ENCODE peak calls at places on chromosomes 11 and 22, in five cellular contexts. One of them, this sample, is unnamed.

GRCh38 chr22:16933924-16934282 is 74.1 kb downstream of the GAB4 start:
- DNase-seq in left ventricle myocardium inferior: no peak
- DNase-seq in WERI-Rb-1: no peak
- DNase-seq in endothelial cell: no peak
- DNase-seq in heart right ventricle: no peak
- DNase-seq in this sample: no peak

GRCh38 chr11:35852056-35852455 is 91.8 kb upstream of the LDLRAD3 start:
- DNase-seq in heart right ventricle: no peak
- DNase-seq in WERI-Rb-1: peak; percentile 21
- DNase-seq in endothelial cell: peak; percentile 40
- DNase-seq in left ventricle myocardium inferior: peak; percentile 33
- DNase-seq in this sample: no peak

GRCh38 chr11:102530558-102530957 is at the start of gene MMP7:
- DNase-seq in WERI-Rb-1: no peak
- DNase-seq in left ventricle myocardium inferior: no peak
- DNase-seq in heart right ventricle: no peak
- DNase-seq in endothelial cell: no peak
- DNase-seq in this sample: peak; percentile 15

GRCh38 chr11:73189723-73190556 is 28.1 kb upstream of the P2RY2 start:
- DNase-seq in left ventricle myocardium inferior: no peak
- DNase-seq in endothelial cell: no peak
- DNase-seq in WERI-Rb-1: no peak
- DNase-seq in heart right ventricle: no peak
- DNase-seq in this sample: no peak

GRCh38 chr11:86021390-86021789 is 47.5 kb downstream of the PICALM start:
- DNase-seq in endothelial cell: no peak
- DNase-seq in WERI-Rb-1: no peak
- DNase-seq in heart right ventricle: no peak
- DNase-seq in left ventricle myocardium inferior: no peak
- DNase-seq in this sample: no peak

GRCh38 chr11:61782841-61783240 is 9.6 kb downstream of the TMEM258 start:
- DNase-seq in endothelial cell: no peak
- DNase-seq in WERI-Rb-1: no peak
- DNase-seq in heart right ventricle: no peak
- DNase-seq in left ventricle myocardium inferior: no peak
- DNase-seq in this sample: no peak

GRCh38 chr22:37705205-37705604 is 8.4 kb downstream of the TRIOBP start:
- DNase-seq in heart right ventricle: no peak
- DNase-seq in left ventricle myocardium inferior: no peak
- DNase-seq in WERI-Rb-1: no peak
- DNase-seq in endothelial cell: no peak
- DNase-seq in this sample: no peak

GRCh38 chr11:10076458-10077141 is 217.4 kb downstream of the SBF2 start:
- DNase-seq in WERI-Rb-1: peak; percentile 53
- DNase-seq in endothelial cell: peak; percentile 58
- DNase-seq in left ventricle myocardium inferior: peak; percentile 75
- DNase-seq in heart right ventricle: peak; percentile 58
- DNase-seq in this sample: peak; percentile 11

GRCh38 chr11:70381872-70382842 is 16.2 kb upstream of the CTTN start:
- DNase-seq in heart right ventricle: no peak
- DNase-seq in left ventricle myocardium inferior: no peak
- DNase-seq in endothelial cell: no peak
- DNase-seq in WERI-Rb-1: no peak
- DNase-seq in this sample: peak; percentile 87

GRCh38 chr11:646214-646613 is 9.1 kb downstream of the DRD4 start:
- DNase-seq in endothelial cell: no peak
- DNase-seq in left ventricle myocardium inferior: no peak
- DNase-seq in heart right ventricle: no peak
- DNase-seq in WERI-Rb-1: no peak
- DNase-seq in this sample: no peak

GRCh38 chr11:9574806-9575530 is 1.5 kb downstream of the WEE1 start:
- DNase-seq in left ventricle myocardium inferior: peak; percentile 30
- DNase-seq in WERI-Rb-1: peak; percentile 70
- DNase-seq in endothelial cell: peak; percentile 35
- DNase-seq in heart right ventricle: peak; percentile 26
- DNase-seq in this sample: peak; percentile 87

GRCh38 chr11:12434255-12434654 is 56.9 kb downstream of the PARVA start:
- DNase-seq in left ventricle myocardium inferior: no peak
- DNase-seq in heart right ventricle: no peak
- DNase-seq in endothelial cell: no peak
- DNase-seq in WERI-Rb-1: no peak
- DNase-seq in this sample: no peak

GRCh38 chr11:130407978-130408377 is 20.4 kb downstream of the ADAMTS8 start:
- DNase-seq in WERI-Rb-1: no peak
- DNase-seq in endothelial cell: no peak
- DNase-seq in heart right ventricle: no peak
- DNase-seq in left ventricle myocardium inferior: peak; percentile 42
- DNase-seq in this sample: peak; percentile 92

GRCh38 chr11:69665669-69666068 is 9.5 kb downstream of the LTO1 start:
- DNase-seq in left ventricle myocardium inferior: no peak
- DNase-seq in heart right ventricle: no peak
- DNase-seq in endothelial cell: no peak
- DNase-seq in WERI-Rb-1: peak; percentile 3
- DNase-seq in this sample: no peak

GRCh38 chr11:78946945-78947914 is 372.6 kb upstream of the NARS2 start:
- DNase-seq in WERI-Rb-1: no peak
- DNase-seq in endothelial cell: no peak
- DNase-seq in left ventricle myocardium inferior: no peak
- DNase-seq in heart right ventricle: no peak
- DNase-seq in this sample: peak; percentile 4

GRCh38 chr11:75813126-75813525 is 1.9 kb upstream of the UVRAG start:
- DNase-seq in endothelial cell: no peak
- DNase-seq in left ventricle myocardium inferior: no peak
- DNase-seq in heart right ventricle: no peak
- DNase-seq in WERI-Rb-1: no peak
- DNase-seq in this sample: no peak

GRCh38 chr11:7600205-7600775 is 73.0 kb downstream of the CYB5R2 start:
- DNase-seq in WERI-Rb-1: no peak
- DNase-seq in left ventricle myocardium inferior: no peak
- DNase-seq in heart right ventricle: no peak
- DNase-seq in endothelial cell: peak; percentile 39
- DNase-seq in this sample: peak; percentile 71

GRCh38 chr11:2194877-2195755 is 23.5 kb upstream of the TH start:
- DNase-seq in heart right ventricle: peak; percentile 41
- DNase-seq in WERI-Rb-1: peak; percentile 69
- DNase-seq in left ventricle myocardium inferior: no peak
- DNase-seq in endothelial cell: peak; percentile 78
- DNase-seq in this sample: no peak

GRCh38 chr11:93025558-93026255 is 56.3 kb downstream of the MTNR1B start:
- DNase-seq in heart right ventricle: no peak
- DNase-seq in endothelial cell: no peak
- DNase-seq in left ventricle myocardium inferior: no peak
- DNase-seq in WERI-Rb-1: no peak
- DNase-seq in this sample: no peak

GRCh38 chr11:61946894-61947293 is 3.3 kb upstream of the BEST1 start:
- DNase-seq in WERI-Rb-1: no peak
- DNase-seq in endothelial cell: no peak
- DNase-seq in left ventricle myocardium inferior: no peak
- DNase-seq in heart right ventricle: no peak
- DNase-seq in this sample: no peak

GRCh38 chr11:86644291-86644690 is 28.1 kb downstream of the ME3 start:
- DNase-seq in endothelial cell: no peak
- DNase-seq in WERI-Rb-1: no peak
- DNase-seq in left ventricle myocardium inferior: no peak
- DNase-seq in heart right ventricle: no peak
- DNase-seq in this sample: peak; percentile 25

GRCh38 chr11:69634590-69634989 is 6.4 kb upstream of the CCND1 start:
- DNase-seq in WERI-Rb-1: no peak
- DNase-seq in heart right ventricle: peak; percentile 46
- DNase-seq in left ventricle myocardium inferior: peak; percentile 58
- DNase-seq in endothelial cell: no peak
- DNase-seq in this sample: no peak

GRCh38 chr11:43327987-43328386 is 16.2 kb downstream of the API5 start:
- DNase-seq in WERI-Rb-1: no peak
- DNase-seq in left ventricle myocardium inferior: no peak
- DNase-seq in endothelial cell: no peak
- DNase-seq in heart right ventricle: no peak
- DNase-seq in this sample: peak; percentile 94

GRCh38 chr11:117868815-117869642 is 7.4 kb downstream of the FXYD6 start:
- DNase-seq in heart right ventricle: no peak
- DNase-seq in endothelial cell: no peak
- DNase-seq in left ventricle myocardium inferior: no peak
- DNase-seq in WERI-Rb-1: no peak
- DNase-seq in this sample: no peak

GRCh38 chr11:6941970-6942369 is 15.7 kb downstream of the ZNF215 start:
- DNase-seq in left ventricle myocardium inferior: no peak
- DNase-seq in heart right ventricle: no peak
- DNase-seq in endothelial cell: no peak
- DNase-seq in WERI-Rb-1: no peak
- DNase-seq in this sample: no peak

GRCh38 chr22:38398609-38399401 is 56.2 kb downstream of the KCNJ4 start:
- DNase-seq in endothelial cell: peak; percentile 91
- DNase-seq in WERI-Rb-1: peak; percentile 91
- DNase-seq in heart right ventricle: peak; percentile 91
- DNase-seq in left ventricle myocardium inferior: peak; percentile 89
- DNase-seq in this sample: peak; percentile 37

GRCh38 chr11:128776088-128776433 is 82.2 kb downstream of the FLI1 start:
- DNase-seq in left ventricle myocardium inferior: no peak
- DNase-seq in heart right ventricle: no peak
- DNase-seq in WERI-Rb-1: no peak
- DNase-seq in endothelial cell: no peak
- DNase-seq in this sample: no peak

GRCh38 chr11:2893021-2893528 is 7.5 kb upstream of the CDKN1C start:
- DNase-seq in heart right ventricle: no peak
- DNase-seq in endothelial cell: no peak
- DNase-seq in WERI-Rb-1: no peak
- DNase-seq in left ventricle myocardium inferior: no peak
- DNase-seq in this sample: no peak

GRCh38 chr11:120900642-120901041 is 123.3 kb upstream of the TBCEL start:
- DNase-seq in WERI-Rb-1: no peak
- DNase-seq in endothelial cell: no peak
- DNase-seq in left ventricle myocardium inferior: no peak
- DNase-seq in heart right ventricle: no peak
- DNase-seq in this sample: no peak

GRCh38 chr11:117989351-117990102 is 3.3 kb downstream of the IL10RA start:
- DNase-seq in endothelial cell: no peak
- DNase-seq in heart right ventricle: no peak
- DNase-seq in left ventricle myocardium inferior: no peak
- DNase-seq in WERI-Rb-1: no peak
- DNase-seq in this sample: no peak

GRCh38 chr22:32069579-32070372 is 26.7 kb downstream of the SLC5A1 start:
- DNase-seq in left ventricle myocardium inferior: no peak
- DNase-seq in heart right ventricle: no peak
- DNase-seq in WERI-Rb-1: no peak
- DNase-seq in endothelial cell: no peak
- DNase-seq in this sample: no peak

DNA sequence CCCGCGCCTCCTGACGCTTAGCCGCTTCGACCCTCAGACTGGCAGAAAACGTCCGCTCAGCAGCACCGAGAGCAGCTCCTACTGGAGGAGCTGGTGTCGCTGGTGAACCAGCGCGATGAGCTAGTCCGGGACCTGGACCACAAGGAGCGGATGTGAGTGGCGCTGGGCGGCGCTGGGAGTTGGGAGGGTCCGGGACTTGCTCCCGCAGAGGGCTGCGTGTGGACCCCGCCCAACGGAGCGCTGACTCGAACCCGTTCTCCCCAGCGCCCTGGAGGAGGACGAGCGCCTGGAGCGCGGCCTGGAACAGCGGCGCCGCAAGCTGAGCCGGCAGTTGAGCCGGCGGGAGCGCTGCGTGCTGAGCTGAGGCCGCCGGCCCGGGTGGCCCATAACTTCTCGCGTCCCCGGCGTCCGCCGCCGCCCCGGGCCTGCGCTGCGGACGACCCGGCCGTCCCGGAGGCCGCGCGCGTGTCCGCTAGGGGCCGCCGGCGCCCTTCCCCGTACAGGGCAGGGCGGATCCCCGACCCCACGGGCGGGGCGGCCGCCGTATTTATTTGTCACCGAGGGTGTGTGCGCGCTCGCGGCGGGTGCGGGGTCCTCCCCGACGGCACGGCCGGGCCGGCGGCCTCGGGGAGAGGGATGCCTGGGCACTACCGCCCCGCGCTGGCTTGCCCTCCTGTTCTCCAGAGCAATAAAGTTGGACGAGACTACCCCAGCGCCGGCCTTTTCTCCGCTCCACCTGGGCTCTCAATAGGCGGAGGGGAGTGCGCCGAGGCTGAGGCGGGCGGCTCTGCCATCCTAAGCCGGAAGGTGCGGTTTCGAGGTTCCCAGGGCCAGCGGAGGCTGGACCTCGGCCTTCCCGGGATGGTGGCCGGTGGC is 3.4 kb downstream of the KCNK7 start:
- DNase-seq in WERI-Rb-1: no peak
- DNase-seq in endothelial cell: peak; percentile 58
- DNase-seq in heart right ventricle: peak; percentile 55
- DNase-seq in left ventricle myocardium inferior: peak; percentile 54
- DNase-seq in this sample: no peak
- TF ChIP-seq CTCF in WERI-Rb-1: no peak
- TF ChIP-seq CTCF in endothelial cell: no peak
- TF ChIP-seq CTCF in heart right ventricle: no peak
- TF ChIP-seq CTCF in left ventricle myocardium inferior: peak; percentile 49
- TF ChIP-seq CTCF in this sample: no peak

DNA sequence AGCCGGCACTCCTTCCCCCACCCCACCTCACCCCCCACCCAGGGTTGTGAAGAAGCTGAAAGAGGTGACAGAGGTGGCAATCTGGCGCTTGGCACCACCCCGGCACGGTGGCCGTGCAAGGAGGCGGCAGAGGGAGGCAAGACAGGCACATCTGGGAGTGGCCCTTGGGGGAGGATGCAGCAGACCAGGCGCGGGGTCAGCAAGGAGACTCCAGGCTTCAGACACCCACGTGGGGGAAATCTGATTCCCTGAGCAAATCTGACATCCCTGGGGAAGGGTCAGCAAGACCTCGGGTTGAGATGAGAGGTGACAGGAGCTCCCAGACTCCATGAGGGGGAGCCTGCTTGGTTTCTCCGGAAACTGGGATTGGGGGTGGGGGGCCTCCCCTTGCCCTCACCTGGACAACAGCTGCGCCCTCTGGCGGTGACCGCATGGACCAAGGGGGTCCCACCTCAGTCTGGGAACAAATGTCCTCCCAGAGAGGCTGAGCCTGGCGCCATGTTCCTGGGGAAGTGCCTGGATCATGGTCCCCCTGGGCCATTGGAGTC is 4.0 kb upstream of the RCOR2 start:
- DNase-seq in WERI-Rb-1: no peak
- DNase-seq in left ventricle myocardium inferior: no peak
- DNase-seq in endothelial cell: peak; percentile 46
- DNase-seq in heart right ventricle: no peak
- DNase-seq in this sample: no peak
- TF ChIP-seq CTCF in WERI-Rb-1: peak; percentile 21
- TF ChIP-seq CTCF in left ventricle myocardium inferior: peak; percentile 60
- TF ChIP-seq CTCF in endothelial cell: peak; percentile 67
- TF ChIP-seq CTCF in heart right ventricle: peak; percentile 54
- TF ChIP-seq CTCF in this sample: peak; percentile 59

GRCh38 chr22:47837703-47838102 is 1075.3 kb downstream of the TBC1D22A start:
- DNase-seq in heart right ventricle: no peak
- DNase-seq in left ventricle myocardium inferior: no peak
- DNase-seq in WERI-Rb-1: peak; percentile 61
- DNase-seq in endothelial cell: peak; percentile 26
- DNase-seq in this sample: peak; percentile 15
- TF ChIP-seq CTCF in heart right ventricle: peak; percentile 28
- TF ChIP-seq CTCF in left ventricle myocardium inferior: peak; percentile 16
- TF ChIP-seq CTCF in WERI-Rb-1: peak; percentile 61
- TF ChIP-seq CTCF in endothelial cell: no peak
- TF ChIP-seq CTCF in this sample: peak; percentile 72

DNA sequence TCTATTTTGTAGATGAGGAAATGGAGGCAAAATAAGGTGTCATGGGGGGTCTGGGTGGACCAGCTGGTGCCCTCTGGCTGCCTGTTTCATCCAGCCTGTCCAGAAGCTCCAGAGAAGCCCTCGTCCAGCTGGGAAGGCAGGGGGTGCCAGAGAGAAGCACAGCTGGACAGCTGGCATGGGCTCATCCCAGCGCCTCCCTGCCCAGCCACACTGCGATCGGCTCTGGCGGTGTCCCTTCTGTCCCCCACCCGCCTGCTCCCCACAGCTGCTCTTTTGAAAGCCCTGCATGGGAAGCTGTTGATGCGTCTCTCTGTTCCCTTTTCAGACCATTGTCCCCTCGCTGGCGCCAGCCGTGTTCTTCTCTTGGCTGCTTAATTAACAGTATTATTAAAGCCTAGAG is 86.5 kb downstream of the MN1 start:
- DNase-seq in endothelial cell: no peak
- DNase-seq in left ventricle myocardium inferior: no peak
- DNase-seq in WERI-Rb-1: no peak
- DNase-seq in heart right ventricle: no peak
- DNase-seq in this sample: no peak
- TF ChIP-seq CTCF in endothelial cell: no peak
- TF ChIP-seq CTCF in left ventricle myocardium inferior: peak; percentile 37
- TF ChIP-seq CTCF in WERI-Rb-1: peak; percentile 7
- TF ChIP-seq CTCF in heart right ventricle: peak; percentile 20
- TF ChIP-seq CTCF in this sample: peak; percentile 33

This sample was measured in HFFc6.